ENCODE peak calls at places on chromosomes 6 and 20, in eight cellular contexts. F is suprapubic skin, A is stomach, N is nephron progenitor cell, E is fibroblast of pulmonary artery, U is AG10803, H is brain microvascular endothelial cell, L is BJ. R is an unnamed sample.

GRCh38 chr6:19999319-20000191 is 162.4 kb downstream of the ID4 start:
- DNase-seq in H (peak), L (no peak), A (no peak), F (no peak), E (peak), U (no peak), N (no peak), R (no peak)

GRCh38 chr20:63903796-63904570 is 9.1 kb downstream of the DNAJC5 start:
- DNase-seq in E (no peak), U (no peak), L (no peak), F (no peak), H (no peak), A (no peak), N (no peak), R (no peak)

GRCh38 chr20:51456511-51457280 is 85.8 kb downstream of the NFATC2 start:
- DNase-seq in A (peak), E (peak), U (peak), N (peak), L (peak), F (peak), H (peak), R (peak)

GRCh38 chr6:33752139-33753015 is 5.7 kb upstream of the IP6K3 start:
- DNase-seq in F (no peak), L (no peak), E (no peak), N (no peak), H (no peak), A (peak), U (no peak), R (peak)

GRCh38 chr6:160355001-160355400 is 6.8 kb downstream of the SLC22A3 start:
- DNase-seq in A (no peak), H (peak), N (no peak), F (no peak), L (no peak), E (peak), U (no peak), R (no peak)

GRCh38 chr6:52271852-52272460 is 12.6 kb downstream of the MCM3 start:
- DNase-seq in E (peak), F (no peak), A (no peak), U (no peak), N (no peak), L (no peak), H (no peak), R (no peak)

GRCh38 chr6:13467216-13467600 is 20.2 kb downstream of the GFOD1 start:
- DNase-seq in F (no peak), N (no peak), L (no peak), U (no peak), H (no peak), E (no peak), A (no peak), R (no peak)

GRCh38 chr6:113632220-113632864 is 224.8 kb upstream of the MARCKS start:
- DNase-seq in A (peak), L (peak), U (peak), F (no peak), H (peak), E (peak), N (peak), R (peak)

GRCh38 chr6:104884867-104885517 is 25.3 kb upstream of the HACE1 start:
- DNase-seq in L (no peak), F (no peak), N (no peak), A (no peak), H (no peak), U (no peak), E (no peak), R (no peak)

GRCh38 chr20:13788167-13788834 is 3.5 kb downstream of the NDUFAF5 start:
- DNase-seq in L (no peak), H (peak), N (peak), E (peak), U (peak), F (no peak), A (peak), R (peak)

GRCh38 chr20:34072778-34073177 is 39.3 kb downstream of the EIF2S2 start:
- DNase-seq in U (no peak), N (no peak), A (no peak), E (no peak), L (no peak), H (no peak), F (no peak), R (no peak)

GRCh38 chr6:111418971-111419693 is 63.9 kb downstream of the REV3L start:
- DNase-seq in H (peak), A (no peak), L (no peak), N (no peak), U (peak), F (no peak), E (peak), R (no peak)

GRCh38 chr6:109236140-109237081 is 141.1 kb downstream of the CEP57L1 start:
- DNase-seq in A (no peak), E (no peak), U (no peak), N (peak), F (no peak), L (no peak), H (no peak), R (no peak)

GRCh38 chr6:21219856-21220255 is 373.7 kb upstream of the SOX4 start:
- DNase-seq in U (no peak), N (no peak), E (no peak), F (no peak), A (no peak), H (no peak), L (no peak), R (no peak)

GRCh38 chr6:35498407-35499045 is 1.6 kb upstream of the TEAD3 start:
- DNase-seq in E (no peak), F (no peak), U (no peak), N (no peak), H (no peak), L (no peak), A (no peak), R (no peak)

GRCh38 chr20:34493646-34494045 is 22.6 kb upstream of the DYNLRB1 start:
- DNase-seq in N (no peak), E (no peak), H (no peak), L (no peak), U (no peak), A (no peak), F (no peak), R (no peak)

GRCh38 chr6:27237089-27237723 is 10.3 kb upstream of the PRSS16 start:
- DNase-seq in A (no peak), N (peak), E (peak), U (peak), H (peak), L (no peak), F (no peak), R (peak)

GRCh38 chr6:70520575-70520974 is 46.2 kb upstream of the SDHAF4 start:
- DNase-seq in L (no peak), U (peak), F (no peak), A (no peak), H (no peak), N (no peak), E (peak), R (no peak)

GRCh38 chr20:16709017-16709416 is 20.8 kb upstream of the SNRPB2 start:
- DNase-seq in F (no peak), U (no peak), L (no peak), E (no peak), H (no peak), A (no peak), N (no peak), R (no peak)

GRCh38 chr20:20476504-20476903 is 108.6 kb downstream of the INSM1 start:
- DNase-seq in U (no peak), E (no peak), A (no peak), F (no peak), H (no peak), N (no peak), L (no peak), R (no peak)

GRCh38 chr6:113649916-113650609 is 207.1 kb upstream of the MARCKS start:
- DNase-seq in F (no peak), A (no peak), N (no peak), L (no peak), H (no peak), E (no peak), U (no peak), R (no peak)

GRCh38 chr20:56848561-56848960 is 219.5 kb downstream of the TFAP2C start:
- DNase-seq in E (no peak), H (no peak), F (no peak), N (no peak), A (no peak), L (no peak), U (no peak), R (no peak)

GRCh38 chr20:41086402-41087324 is 50.7 kb upstream of the PLCG1 start:
- DNase-seq in A (no peak), N (no peak), F (no peak), H (no peak), U (no peak), L (no peak), E (no peak), R (no peak)

GRCh38 chr20:41173161-41173721 is 35.9 kb downstream of the PLCG1 start:
- DNase-seq in L (no peak), H (peak), A (peak), U (peak), F (peak), E (peak), N (peak), R (peak)

GRCh38 chr6:90948540-90948939 is 361.7 kb upstream of the MAP3K7 start:
- DNase-seq in E (no peak), A (no peak), L (no peak), F (no peak), N (no peak), H (no peak), U (no peak), R (no peak)

GRCh38 chr6:136550330-136551071 is at the start of gene MAP7:
- DNase-seq in U (peak), H (no peak), E (no peak), N (peak), F (peak), A (peak), L (no peak), R (peak)

GRCh38 chr6:170450946-170451761 is 102.0 kb downstream of the PSMB1 start:
- DNase-seq in F (peak), U (no peak), L (no peak), N (no peak), E (no peak), H (no peak), A (no peak), R (no peak)

GRCh38 chr20:5353624-5354496 is 37.1 kb upstream of the PROKR2 start:
- DNase-seq in L (peak), U (peak), E (peak), F (no peak), A (no peak), H (peak), N (no peak), R (no peak)

GRCh38 chr20:19975436-19975799 is 41.7 kb upstream of the NAA20 start:
- DNase-seq in F (no peak), H (no peak), E (peak), L (no peak), N (no peak), A (no peak), U (peak), R (no peak)

DNA sequence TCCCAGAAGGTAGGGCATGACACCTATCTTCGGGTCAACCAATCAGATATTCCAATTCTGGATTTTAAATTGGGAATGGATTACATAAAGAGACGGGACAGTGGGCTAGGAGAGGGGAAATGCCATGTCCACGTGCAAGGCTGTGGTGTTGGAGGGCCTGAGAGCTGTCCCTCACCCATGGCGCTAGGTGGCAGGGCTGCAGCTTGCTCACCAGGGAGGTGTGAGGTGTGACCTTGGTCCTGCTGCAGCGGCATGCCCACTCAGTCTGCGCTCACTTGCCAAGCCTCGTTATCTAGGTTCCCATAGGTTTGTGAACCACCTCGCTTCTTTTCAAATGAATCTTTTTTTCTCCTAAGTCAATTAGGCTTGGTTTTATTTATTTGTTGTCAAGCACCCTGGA is 19.4 kb upstream of the CST3 start:
- DNase-seq in U (no peak), F (no peak), E (no peak), L (no peak), H (no peak), A (no peak), N (no peak), R (no peak)
- TF ChIP-seq CTCF in U (no peak), F (no peak), E (no peak), L (no peak), H (no peak), A (no peak), N (no peak), R (no peak)

DNA sequence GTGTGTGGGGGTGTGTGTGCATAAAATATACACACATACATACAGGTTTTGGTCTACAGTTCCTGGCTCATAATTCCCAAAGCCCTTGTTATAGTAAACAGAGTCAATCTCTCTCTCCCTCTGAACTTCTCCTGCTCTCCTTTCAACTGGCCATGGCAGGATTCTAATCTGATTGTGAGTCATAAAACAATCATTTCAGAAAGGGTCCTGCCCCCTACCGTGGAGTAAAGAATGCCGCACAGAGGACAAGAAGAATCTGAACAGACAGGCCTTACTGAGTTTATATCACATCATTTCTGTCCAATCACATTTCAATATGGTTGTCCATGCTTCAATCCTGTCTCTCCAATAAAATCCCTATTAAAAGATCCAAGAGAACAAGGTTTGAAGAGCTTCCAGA is 416.9 kb downstream of the FRK start:
- DNase-seq in H (no peak), L (no peak), F (no peak), A (no peak), U (peak), E (peak), N (no peak), R (no peak)
- TF ChIP-seq CTCF in H (peak), L (peak), F (no peak), A (no peak), U (peak), E (no peak), N (no peak), R (no peak)

DNA sequence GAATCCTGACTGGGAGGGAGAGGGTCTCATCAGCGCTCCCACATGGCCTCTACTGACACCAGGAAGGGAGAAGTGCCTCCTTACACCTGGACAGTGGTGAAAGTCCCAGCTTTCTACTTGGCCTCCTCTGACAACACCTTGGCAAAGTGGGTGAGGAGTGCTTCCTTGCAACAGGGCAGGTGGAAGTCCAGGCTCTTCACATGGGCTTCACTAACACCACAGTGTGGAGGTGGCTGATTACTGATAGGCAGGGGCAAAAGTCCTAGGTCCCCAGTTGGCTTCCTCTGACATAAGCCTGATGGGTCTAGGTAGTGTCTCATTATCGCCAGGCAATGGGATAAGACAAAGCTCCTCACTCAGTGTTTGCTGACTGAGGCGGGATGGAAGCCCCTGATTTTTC is 9.5 kb upstream of the HLA-DRA start:
- DNase-seq in L (no peak), H (no peak), E (no peak), U (no peak), F (no peak), A (no peak), N (no peak), R (no peak)
- TF ChIP-seq CTCF in L (no peak), H (no peak), E (no peak), U (no peak), F (no peak), A (no peak), N (no peak), R (no peak)

DNA sequence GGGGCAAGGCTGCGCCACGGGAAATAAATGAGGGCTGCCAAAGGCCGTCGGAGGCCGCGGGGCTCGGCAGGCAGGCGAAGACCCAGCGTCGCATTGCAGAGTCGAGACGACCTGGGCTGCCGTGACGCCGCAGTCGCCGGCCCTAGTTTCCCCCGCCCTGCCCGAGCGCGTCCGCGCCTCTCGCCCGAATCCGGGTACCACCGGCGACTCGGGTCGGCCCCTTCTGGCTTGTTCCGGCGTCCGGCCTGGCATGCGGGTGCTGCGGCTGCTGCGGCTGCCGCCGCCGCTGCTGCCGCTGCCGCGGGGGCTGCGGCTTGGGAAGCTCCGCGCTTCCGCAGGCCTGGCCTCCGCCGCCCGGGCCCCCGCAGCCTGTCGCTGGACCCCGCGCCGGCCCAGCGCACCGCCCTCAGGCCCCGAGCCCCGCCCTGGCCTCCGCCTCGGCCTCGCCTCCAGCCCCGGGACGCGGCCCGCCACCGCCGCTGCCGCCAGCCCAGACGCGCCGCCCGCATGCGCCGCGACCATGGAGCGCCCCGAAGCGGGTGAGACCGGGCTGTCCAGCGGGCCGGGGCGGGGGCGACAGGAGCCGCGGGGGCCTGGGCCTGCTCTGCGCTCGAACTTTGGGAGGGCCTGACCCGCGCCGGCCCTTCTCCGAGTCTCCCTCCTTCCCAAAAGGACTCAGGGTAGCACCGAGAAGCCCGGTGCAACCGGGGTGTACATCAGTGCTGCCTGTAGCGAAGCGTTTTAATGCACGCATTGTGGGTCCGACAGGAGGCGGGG is at the start of gene AKAP7:
- DNase-seq in A (peak), H (peak), L (no peak), N (peak), F (peak), E (peak), U (peak), R (peak)
- TF ChIP-seq CTCF in A (no peak), H (no peak), L (no peak), N (no peak), F (no peak), E (no peak), U (no peak), R (no peak)

DNA sequence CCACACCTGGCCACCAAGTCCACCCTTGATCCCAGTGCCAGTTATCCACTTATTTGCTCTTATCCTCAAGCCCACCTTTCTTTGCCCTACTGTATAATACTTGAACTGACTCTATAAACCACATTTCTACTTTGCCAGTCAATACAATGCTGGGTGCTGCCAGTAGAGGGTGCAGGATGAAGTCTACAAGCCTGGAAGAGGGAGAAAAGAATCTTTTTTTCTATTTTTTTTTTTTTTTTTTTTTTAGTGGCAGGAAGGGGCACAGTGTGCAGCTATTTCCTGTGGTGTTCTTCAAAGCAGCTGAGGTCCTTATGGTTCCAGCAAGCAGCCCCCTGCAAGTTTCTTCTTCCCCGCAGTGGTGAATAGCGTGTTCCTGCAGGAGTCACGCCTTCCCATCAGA is 22.2 kb upstream of the GABRR1 start:
- DNase-seq in E (no peak), N (no peak), A (no peak), F (no peak), H (no peak), L (no peak), U (no peak), R (no peak)
- TF ChIP-seq CTCF in E (peak), N (peak), A (no peak), F (no peak), H (peak), L (peak), U (peak), R (peak)

DNA sequence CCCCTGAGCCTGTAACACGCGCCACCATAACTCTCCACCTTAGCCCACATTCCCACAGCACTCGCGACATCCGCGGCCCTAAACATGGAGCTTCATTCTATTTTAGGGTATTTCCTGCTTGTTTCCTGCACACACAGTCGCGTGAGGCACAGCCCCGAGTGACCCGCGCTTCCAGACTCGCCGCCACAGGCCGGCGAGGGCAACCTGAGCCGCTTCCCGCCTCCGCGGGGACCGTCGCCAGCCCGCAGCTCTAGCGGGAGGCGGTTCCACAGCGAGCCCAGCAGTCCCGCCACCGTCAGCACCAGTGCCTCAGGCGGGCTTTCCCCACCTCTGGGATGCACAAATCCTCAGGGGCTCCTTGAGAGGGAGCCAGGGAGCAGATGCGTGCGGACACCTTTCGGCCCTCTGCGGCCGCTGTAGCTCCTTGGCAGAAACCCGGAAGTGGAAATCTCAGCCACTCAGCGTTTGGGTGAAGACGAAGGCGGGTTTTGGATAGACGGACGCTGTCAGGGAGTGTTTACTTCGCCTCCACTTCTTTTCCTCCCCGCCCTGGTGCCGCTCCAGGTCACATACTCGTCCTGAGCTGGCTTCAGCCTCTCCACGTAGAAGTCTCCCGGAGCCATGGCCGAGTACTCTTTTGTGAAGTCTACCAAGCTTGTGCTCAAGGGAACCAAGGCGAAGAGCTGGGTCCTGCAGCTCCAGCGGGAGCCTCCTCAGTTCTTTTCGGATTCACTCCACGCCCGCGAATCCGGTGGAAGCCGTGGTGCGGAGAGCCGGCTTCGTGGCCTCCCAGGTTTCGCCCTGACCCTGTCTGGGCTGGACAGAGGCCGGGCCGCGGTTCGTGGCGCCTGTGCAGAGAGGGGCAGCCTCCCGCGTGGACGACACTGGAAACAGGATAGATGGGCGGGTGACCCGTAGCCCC is 2177.4 kb upstream of the DEFB115 start:
- DNase-seq in E (peak), U (peak), F (no peak), N (no peak), A (no peak), H (no peak), L (no peak), R (peak)
- TF ChIP-seq CTCF in E (no peak), U (no peak), F (no peak), N (no peak), A (no peak), H (no peak), L (no peak), R (no peak)

GRCh38 chr6:41074692-41075436 is 2.1 kb downstream of the NFYA start:
- DNase-seq in H (no peak), U (peak), N (no peak), L (no peak), F (no peak), E (no peak), A (no peak), R (no peak)

GRCh38 chr6:41073968-41074691 is 1.4 kb downstream of the NFYA start:
- DNase-seq in L (no peak), F (no peak), N (no peak), U (peak), A (no peak), H (peak), E (peak), R (no peak)

GRCh38 chr6:41071923-41072835 is at the start of gene OARD1:
- DNase-seq in H (peak), N (peak), U (peak), L (peak), A (peak), F (peak), E (peak), R (peak)

GRCh38 chr6:41072836-41073202 is at the start of gene NFYA:
- DNase-seq in U (no peak), L (no peak), H (no peak), E (no peak), A (peak), F (no peak), N (peak), R (no peak)

GRCh38 chr6:41073203-41073967 is 611 bp downstream of the NFYA start:
- DNase-seq in U (peak), L (no peak), E (peak), H (peak), F (peak), N (peak), A (peak), R (peak)
- TF ChIP-seq CTCF in U (peak), L (peak), E (no peak), H (peak), F (peak), N (peak), A (no peak), R (peak)